ENCODE peak calls at places on chromosomes 1 and 21, in five cellular contexts. Z is colonic mucosa, Q is activated T-helper 1 cell treated with Interleukin-2 at 50 U/mL for 16 hours, P is AML-193, R is COR-L47. E is an unnamed sample.

GRCh38 chr1:83742446-83742845 is 256.5 kb downstream of the TTLL7 start:
- DNase-seq in Z (no peak), Q (no peak), P (no peak), R (no peak), E (no peak)

GRCh38 chr1:66395202-66396061 is 138.5 kb upstream of the SGIP1 start:
- DNase-seq in P (peak), Q (no peak), R (no peak), Z (no peak), E (no peak)

GRCh38 chr1:20102875-20103274 is 16.5 kb downstream of the PLA2G2D start:
- DNase-seq in R (no peak), Z (no peak), Q (no peak), P (no peak), E (no peak)

GRCh38 chr1:197081117-197081753 is 14.2 kb upstream of the F13B start:
- DNase-seq in Q (no peak), R (no peak), Z (no peak), P (no peak), E (no peak)

GRCh38 chr1:200468264-200469001 is 58.6 kb upstream of the ZNF281 start:
- DNase-seq in Q (no peak), R (no peak), P (no peak), Z (no peak), E (no peak)

GRCh38 chr1:1115136-1115829 is 606 bp downstream of the C1orf159 start:
- DNase-seq in Z (peak), R (no peak), Q (no peak), P (no peak), E (no peak)

GRCh38 chr1:6445062-6445763 is 20.6 kb downstream of the ESPN start:
- DNase-seq in Z (peak), P (no peak), Q (no peak), R (no peak), E (no peak)

GRCh38 chr1:93362237-93362636 is 16.5 kb downstream of the DR1 start:
- DNase-seq in Z (no peak), P (no peak), Q (no peak), R (no peak), E (no peak)

GRCh38 chr1:184027751-184028682 is 9.5 kb downstream of the COLGALT2 start:
- DNase-seq in Q (no peak), R (no peak), Z (no peak), P (no peak), E (no peak)

GRCh38 chr1:12530462-12531168 is 87.4 kb downstream of the DHRS3 start:
- DNase-seq in R (no peak), Q (no peak), P (no peak), Z (no peak), E (no peak)

GRCh38 chr21:32174819-32175218 is 104.0 kb downstream of the MIS18A start:
- DNase-seq in Q (no peak), P (no peak), Z (no peak), R (no peak), E (no peak)

GRCh38 chr1:172431721-172432192 is 11.3 kb downstream of the C1orf105 start:
- DNase-seq in R (no peak), Z (peak), P (no peak), Q (peak), E (no peak)

GRCh38 chr1:236806634-236807033 is 11.5 kb downstream of the MTR start:
- DNase-seq in R (no peak), Z (no peak), Q (no peak), P (no peak), E (no peak)

GRCh38 chr1:78061825-78062523 is 16.2 kb downstream of the GIPC2 start:
- DNase-seq in P (no peak), Z (no peak), R (no peak), Q (no peak), E (no peak)

GRCh38 chr1:27057801-27058647 is 45.4 kb upstream of the TENT5B start:
- DNase-seq in Q (no peak), Z (peak), R (peak), P (no peak), E (no peak)

GRCh38 chr1:22807340-22807739 is 96.7 kb downstream of the EPHB2 start:
- DNase-seq in R (no peak), Z (no peak), Q (no peak), P (no peak), E (no peak)

GRCh38 chr1:43358121-43358745 is 548 bp upstream of the CDC20 start:
- DNase-seq in R (peak), P (peak), Z (peak), Q (no peak), E (no peak)

GRCh38 chr1:236129315-236129714 is 13.0 kb upstream of the GPR137B start:
- DNase-seq in Z (no peak), R (no peak), Q (no peak), P (no peak), E (peak)

GRCh38 chr1:206930210-206930798 is 8.6 kb upstream of the FCMR start:
- DNase-seq in P (no peak), Q (no peak), R (no peak), Z (no peak), E (no peak)

GRCh38 chr21:17576080-17576835 is 36.4 kb downstream of the BTG3 start:
- DNase-seq in Z (no peak), P (no peak), R (no peak), Q (no peak), E (no peak)

GRCh38 chr1:32426489-32427255 is 32.4 kb upstream of the BSDC1 start:
- DNase-seq in R (no peak), Z (peak), Q (no peak), P (no peak), E (no peak)

GRCh38 chr1:116389705-116390104 is 16.7 kb downstream of the ATP1A1 start:
- DNase-seq in P (no peak), Q (no peak), R (no peak), Z (no peak), E (no peak)

GRCh38 chr1:212465311-212465710 is 32.6 kb downstream of the NENF start:
- DNase-seq in R (no peak), Q (no peak), Z (no peak), P (no peak), E (no peak)

GRCh38 chr1:201619513-201619912 is 80.6 kb downstream of the NAV1 start:
- DNase-seq in P (no peak), R (no peak), Q (no peak), Z (no peak), E (no peak)

E was measured in iPS DF 19.7.